ENCODE peak calls at places on chromosomes 13 and 19, in nine cellular contexts. J is endodermal cell, T is cardiac muscle cell, G is iPS DF 6.9, U is kidney, F is thoracic aorta, R is ovary, N is uterus, Z is lower lobe of right lung. V is an unnamed sample. For H3K9me3, the result is how much of the 10 kb centered on the place peaks cover.

GRCh38 chr19:43524922-43525835 is 1.8 kb downstream of the ETHE1 start:
- DNase-seq in R (peak), T (peak), Z (peak), J (peak), G (no peak), N (peak), F (peak), U (peak), V (peak)

GRCh38 chr13:106357198-106357597 is 178.3 kb downstream of the EFNB2 start:
- DNase-seq in J (no peak), F (no peak), Z (no peak), T (peak), N (no peak), R (no peak), U (no peak), G (no peak), V (no peak)

GRCh38 chr19:49570138-49570856 is 10.1 kb downstream of the NOSIP start:
- DNase-seq in G (no peak), R (peak), Z (no peak), J (peak), U (no peak), N (peak), T (peak), F (no peak), V (peak)

GRCh38 chr13:38686635-38687245 is at the start of gene FREM2:
- DNase-seq in N (no peak), J (peak), U (peak), T (peak), F (no peak), Z (peak), G (peak), R (peak), V (peak)

GRCh38 chr13:21067794-21068193 is 6.4 kb upstream of the LATS2 start:
- DNase-seq in R (no peak), U (no peak), N (no peak), F (no peak), Z (no peak), T (no peak), G (no peak), J (no peak), V (no peak)

GRCh38 chr19:1132625-1133383 is 29.0 kb downstream of the GPX4 start:
- DNase-seq in T (peak), U (no peak), N (no peak), J (no peak), R (no peak), F (no peak), G (no peak), Z (peak), V (no peak)

GRCh38 chr19:43759515-43759914 is 4.8 kb upstream of the SMG9 start:
- DNase-seq in F (no peak), U (no peak), J (peak), T (peak), Z (no peak), R (no peak), G (no peak), N (no peak), V (no peak)

GRCh38 chr13:44051405-44051804 is 171.7 kb downstream of the LACC1 start:
- DNase-seq in U (no peak), G (no peak), F (no peak), N (no peak), J (no peak), R (no peak), T (no peak), Z (no peak), V (no peak)

GRCh38 chr13:46164661-46165060 is 17.3 kb downstream of the LCP1 start:
- DNase-seq in R (no peak), F (no peak), N (no peak), G (no peak), T (no peak), Z (no peak), U (no peak), J (no peak), V (no peak)

GRCh38 chr13:33213024-33213795 is 72.3 kb downstream of the STARD13 start:
- DNase-seq in Z (no peak), U (no peak), T (no peak), F (no peak), N (no peak), R (no peak), J (no peak), G (no peak), V (no peak)

GRCh38 chr13:111664696-111665095 is 344.3 kb downstream of the TEX29 start:
- DNase-seq in G (no peak), U (no peak), R (no peak), T (no peak), J (peak), F (no peak), N (no peak), Z (no peak), V (no peak)

GRCh38 chr19:19406878-19407639 is 1.6 kb downstream of the GATAD2A start:
- DNase-seq in Z (peak), T (peak), G (no peak), R (no peak), N (no peak), U (no peak), F (no peak), J (no peak), V (peak)

GRCh38 chr19:10975374-10976036 is 14.7 kb downstream of the SMARCA4 start:
- DNase-seq in R (peak), J (no peak), Z (no peak), N (peak), G (no peak), T (peak), F (no peak), U (no peak), V (peak)

DNA sequence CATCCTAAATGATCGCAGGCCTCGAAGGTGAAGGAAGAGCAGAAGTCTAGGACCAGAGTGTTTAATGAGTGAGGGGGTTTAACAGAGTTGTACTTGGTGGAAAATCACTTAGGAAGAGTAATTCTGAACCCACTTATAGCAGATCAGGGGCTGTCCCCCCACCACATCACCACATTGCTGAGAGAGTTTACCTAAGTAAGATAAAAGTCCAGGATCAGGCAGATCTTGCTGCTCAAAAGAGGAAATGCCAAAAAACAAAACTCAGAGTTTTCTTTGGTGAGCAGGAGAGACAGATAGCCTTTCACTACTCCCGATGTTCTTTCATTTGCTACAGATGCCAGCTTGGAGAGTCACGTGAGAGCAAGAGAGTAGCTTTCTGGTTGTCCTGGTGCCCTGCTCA is 15.4 kb downstream of the ZNF317 start:
- DNase-seq in Z (no peak), T (no peak), U (no peak), N (no peak), J (no peak), F (no peak), R (no peak), G (no peak), V (no peak)
- H3K9me3 ChIP-seq in Z (under half), T (under half), U (under half), N (under half), J (half or more), F (under half), R (under half), G (under half), V (under half)

GRCh38 chr19:20640023-20640422 is 21.3 kb downstream of the ZNF626 start:
- DNase-seq in U (no peak), F (no peak), T (no peak), R (no peak), Z (no peak), G (no peak), N (no peak), J (no peak), V (no peak)
- H3K9me3 ChIP-seq in U (under half), F (half or more), T (under half), R (under half), Z (half or more), G (under half), N (under half), J (half or more), V (under half)

GRCh38 chr19:51901860-51902259 is 3.0 kb downstream of the ZNF649 start:
- DNase-seq in R (no peak), U (no peak), G (no peak), N (no peak), J (no peak), T (no peak), F (no peak), Z (no peak), V (no peak)
- H3K9me3 ChIP-seq in R (under half), U (under half), G (under half), N (under half), J (half or more), T (under half), F (under half), Z (half or more), V (under half)

GRCh38 chr19:9348671-9349070 is 14.1 kb upstream of the ZNF177 start:
- DNase-seq in Z (no peak), U (no peak), G (no peak), T (no peak), R (no peak), N (no peak), F (no peak), J (no peak), V (no peak)

GRCh38 chr19:9345005-9345404 is 17.8 kb upstream of the ZNF177 start:
- DNase-seq in U (no peak), Z (no peak), R (no peak), G (no peak), N (no peak), J (no peak), T (no peak), F (no peak), V (no peak)

GRCh38 chr19:9353011-9353410 is 9.8 kb upstream of the ZNF177 start:
- DNase-seq in F (no peak), U (no peak), J (no peak), N (no peak), R (no peak), T (no peak), G (no peak), Z (no peak), V (no peak)

GRCh38 chr19:9352505-9352904 is 10.3 kb upstream of the ZNF177 start:
- DNase-seq in F (no peak), G (no peak), T (no peak), U (no peak), R (no peak), N (no peak), J (no peak), Z (no peak), V (no peak)

GRCh38 chr19:9348253-9348652 is 14.6 kb upstream of the ZNF177 start:
- DNase-seq in U (no peak), Z (no peak), F (no peak), N (no peak), T (no peak), R (no peak), J (no peak), G (no peak), V (no peak)
- H3K9me3 ChIP-seq in U (half or more), Z (half or more), F (half or more), N (under half), T (under half), R (half or more), J (half or more), G (under half), V (under half)

GRCh38 chr19:15864824-15865223 is 33.0 kb downstream of the CYP4F2 start:
- DNase-seq in U (no peak), R (no peak), J (no peak), G (no peak), F (no peak), N (no peak), T (no peak), Z (no peak), V (no peak)
- H3K9me3 ChIP-seq in U (under half), R (under half), J (under half), G (under half), F (under half), N (under half), T (under half), Z (under half), V (under half)

GRCh38 chr19:15977690-15978089 is 28.9 kb downstream of the OR10H4 start:
- DNase-seq in G (no peak), T (no peak), U (no peak), N (no peak), R (no peak), J (no peak), F (no peak), Z (no peak), V (no peak)

GRCh38 chr19:15977193-15977592 is 28.4 kb downstream of the OR10H4 start:
- DNase-seq in G (no peak), F (no peak), Z (no peak), U (no peak), N (no peak), J (no peak), R (no peak), T (no peak), V (peak)

DNA sequence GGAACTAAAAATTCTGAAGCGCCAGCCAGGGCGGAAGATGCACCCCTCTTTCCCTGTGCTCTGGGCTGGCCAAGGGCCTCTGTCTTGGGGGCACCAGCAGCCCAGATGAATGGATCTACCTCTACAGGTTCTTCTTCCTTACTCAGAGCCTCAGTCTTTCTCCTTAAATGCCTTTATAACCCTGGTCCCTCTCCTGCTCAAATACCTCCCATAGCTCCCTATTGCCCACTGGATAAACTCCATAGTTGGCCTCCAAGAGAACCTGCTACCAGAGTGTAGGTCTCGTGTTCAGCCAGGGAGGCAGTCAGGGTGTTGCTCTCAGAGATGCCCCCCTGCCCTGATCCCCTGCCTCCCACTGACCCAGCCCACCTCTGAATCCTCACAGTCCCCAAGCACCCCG is 30.5 kb downstream of the OR10H4 start:
- DNase-seq in J (no peak), Z (no peak), T (no peak), G (no peak), N (no peak), R (no peak), F (no peak), U (no peak), V (no peak)
- H3K9me3 ChIP-seq in J (half or more), Z (under half), T (under half), G (under half), N (under half), R (under half), F (under half), U (under half), V (under half)

V was measured in testis.